ENCODE peak calls at places on chromosomes 7 and 10, in seven cellular contexts. P is ovary; X is esophagus muscularis mucosa; C is CD8-positive, alpha-beta memory T cell; T is psoas muscle; G is endodermal cell; Z is CD8-positive, alpha-beta T cell. V is an unnamed sample.

GRCh38 chr7:132450188-132450587 is 126.1 kb downstream of the PLXNA4 start:
- DNase-seq in T (no peak), P (no peak), C (peak; percentile 17), X (no peak), Z (no peak), G (no peak), V (no peak)

GRCh38 chr7:69434350-69434749 is 163.9 kb upstream of the AUTS2 start:
- DNase-seq in P (no peak), Z (no peak), G (no peak), C (no peak), T (no peak), X (no peak), V (no peak)

GRCh38 chr10:29150010-29150409 is 138.9 kb upstream of the LYZL1 start:
- DNase-seq in C (no peak), T (no peak), X (no peak), G (no peak), Z (no peak), P (peak; percentile 37), V (no peak)

GRCh38 chr10:25047902-25048301 is 31.5 kb downstream of the THNSL1 start:
- DNase-seq in G (no peak), C (no peak), X (no peak), P (no peak), Z (no peak), T (no peak), V (no peak)

GRCh38 chr10:74177140-74177677 is 26.2 kb downstream of the ADK start:
- DNase-seq in P (no peak), C (no peak), Z (no peak), G (peak; percentile 59), X (no peak), T (peak; percentile 61), V (no peak)

GRCh38 chr10:97687785-97688781 is 1.0 kb upstream of the AVPI1 start:
- DNase-seq in X (no peak), P (no peak), Z (no peak), T (no peak), C (no peak), G (no peak), V (no peak)

GRCh38 chr10:110835841-110836240 is 35.9 kb upstream of the PDCD4 start:
- DNase-seq in X (no peak), G (no peak), P (peak; percentile 43), Z (no peak), C (no peak), T (no peak), V (no peak)

GRCh38 chr7:45347804-45348203 is 190.2 kb downstream of the RAMP3 start:
- DNase-seq in P (no peak), G (peak; percentile 58), X (no peak), T (no peak), C (no peak), Z (no peak), V (no peak)

GRCh38 chr10:79226391-79227245 is 120.7 kb upstream of the PPIF start:
- DNase-seq in G (no peak), P (no peak), C (no peak), T (no peak), X (no peak), Z (no peak), V (no peak)

GRCh38 chr10:29377333-29377961 is 88.6 kb downstream of the LYZL1 start:
- DNase-seq in G (peak; percentile 44), Z (no peak), C (no peak), X (no peak), P (no peak), T (no peak), V (no peak)

GRCh38 chr7:9210114-9210513 is 776.7 kb downstream of the NXPH1 start:
- DNase-seq in Z (no peak), T (no peak), G (no peak), P (no peak), C (no peak), X (no peak), V (no peak)

GRCh38 chr10:7428673-7429350 is 18.0 kb upstream of the SFMBT2 start:
- DNase-seq in C (no peak), T (no peak), P (no peak), G (no peak), X (no peak), Z (no peak), V (no peak)

GRCh38 chr7:6026011-6026819 is 5.0 kb upstream of the ANKRD61 start:
- DNase-seq in G (peak; percentile 90), X (no peak), C (peak; percentile 68), Z (peak; percentile 69), P (peak; percentile 41), T (peak; percentile 91), V (no peak)

GRCh38 chr7:113159746-113160339 is 41.5 kb upstream of the SMIM30 start:
- DNase-seq in Z (no peak), T (no peak), P (no peak), C (no peak), G (peak; percentile 79), X (no peak), V (no peak)

GRCh38 chr10:35355971-35356724 is 19.8 kb downstream of the CCNY start:
- DNase-seq in Z (no peak), X (no peak), G (no peak), P (no peak), C (no peak), T (no peak), V (no peak)

GRCh38 chr10:104502907-104503306 is 138.2 kb upstream of the SORCS3 start:
- DNase-seq in X (no peak), P (no peak), C (no peak), Z (no peak), T (no peak), G (no peak), V (no peak)

DNA sequence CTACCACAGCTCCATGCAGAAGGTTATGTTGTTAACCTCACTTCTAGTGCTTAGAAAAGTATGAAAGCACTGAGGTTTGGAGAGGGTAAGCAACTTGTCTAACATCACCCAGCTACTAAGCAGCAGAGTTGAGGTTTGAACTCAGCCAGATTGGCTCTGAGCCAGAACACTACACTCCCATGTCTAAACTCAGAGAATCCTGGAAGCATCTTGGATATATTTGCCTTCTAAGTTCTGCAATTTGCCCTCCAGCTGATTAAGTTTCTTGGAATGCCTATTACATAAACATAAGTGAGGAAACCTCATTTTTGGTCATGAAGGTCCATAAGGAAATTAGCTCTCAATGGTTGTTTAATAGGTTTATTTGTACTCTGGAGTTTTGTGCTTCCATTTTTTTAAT is 78.1 kb upstream of the PHYHIPL start:
- DNase-seq in Z (no peak), P (no peak), T (no peak), G (no peak), C (no peak), X (no peak), V (no peak)
- H3K27ac ChIP-seq in Z (no peak overlapping the region), P (no peak overlapping the region), T (no peak overlapping the region), G (no peak overlapping the region), C (no peak overlapping the region), X (peak overlapping the region; percentile 29), V (no peak overlapping the region)

DNA sequence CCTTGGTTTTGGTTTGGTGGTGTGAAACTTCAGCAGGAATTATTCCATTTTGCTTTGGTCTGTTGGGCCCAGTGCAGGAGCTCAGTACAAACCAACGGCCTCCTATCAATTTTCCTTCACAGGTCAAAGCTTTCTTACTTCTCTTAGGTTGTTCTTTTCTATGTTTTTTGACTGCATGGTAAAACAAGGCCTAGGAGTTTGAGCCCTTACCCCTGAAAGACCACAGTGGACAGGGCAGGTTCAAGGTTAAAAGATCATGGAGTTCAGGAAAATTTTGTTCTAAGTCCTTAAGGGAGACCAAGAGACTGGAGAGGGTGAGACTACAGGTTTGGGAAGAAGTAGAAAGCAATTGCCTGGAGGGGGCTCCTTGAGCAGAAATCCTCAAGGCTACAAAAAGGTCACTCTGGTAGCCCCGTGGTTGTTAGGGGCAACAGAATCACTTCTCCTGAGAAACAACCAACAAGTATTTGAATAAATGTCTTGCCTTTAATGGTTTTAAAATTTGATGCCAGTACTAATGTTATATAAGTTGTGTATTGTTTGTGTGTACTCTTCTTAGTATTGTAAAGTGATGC is 40.9 kb upstream of the FHIP2A start:
- DNase-seq in Z (no peak), G (peak; percentile 50), T (no peak), C (no peak), P (no peak), X (no peak), V (no peak)
- H3K27ac ChIP-seq in Z (no peak overlapping the region), G (no peak overlapping the region), T (no peak overlapping the region), C (no peak overlapping the region), P (peak overlapping the region; percentile 13), X (peak overlapping the region; percentile 25), V (no peak overlapping the region)

GRCh38 chr7:107998660-107999480 is 4.1 kb downstream of the LAMB1 start:
- DNase-seq in P (no peak), X (no peak), Z (no peak), T (no peak), C (no peak), G (no peak), V (no peak)

GRCh38 chr7:107999814-108000560 is 3.0 kb downstream of the LAMB1 start:
- DNase-seq in G (no peak), C (no peak), P (no peak), X (no peak), Z (no peak), T (no peak), V (no peak)

GRCh38 chr7:108002726-108003590 is at the start of gene LAMB1:
- DNase-seq in G (peak; percentile 92), T (peak; percentile 87), C (no peak), Z (no peak), X (no peak), P (peak; percentile 79), V (no peak)

GRCh38 chr7:108001759-108002725 is 919 bp downstream of the LAMB1 start:
- DNase-seq in X (no peak), C (no peak), T (no peak), Z (no peak), P (peak; percentile 66), G (no peak), V (peak; percentile 11)

DNA sequence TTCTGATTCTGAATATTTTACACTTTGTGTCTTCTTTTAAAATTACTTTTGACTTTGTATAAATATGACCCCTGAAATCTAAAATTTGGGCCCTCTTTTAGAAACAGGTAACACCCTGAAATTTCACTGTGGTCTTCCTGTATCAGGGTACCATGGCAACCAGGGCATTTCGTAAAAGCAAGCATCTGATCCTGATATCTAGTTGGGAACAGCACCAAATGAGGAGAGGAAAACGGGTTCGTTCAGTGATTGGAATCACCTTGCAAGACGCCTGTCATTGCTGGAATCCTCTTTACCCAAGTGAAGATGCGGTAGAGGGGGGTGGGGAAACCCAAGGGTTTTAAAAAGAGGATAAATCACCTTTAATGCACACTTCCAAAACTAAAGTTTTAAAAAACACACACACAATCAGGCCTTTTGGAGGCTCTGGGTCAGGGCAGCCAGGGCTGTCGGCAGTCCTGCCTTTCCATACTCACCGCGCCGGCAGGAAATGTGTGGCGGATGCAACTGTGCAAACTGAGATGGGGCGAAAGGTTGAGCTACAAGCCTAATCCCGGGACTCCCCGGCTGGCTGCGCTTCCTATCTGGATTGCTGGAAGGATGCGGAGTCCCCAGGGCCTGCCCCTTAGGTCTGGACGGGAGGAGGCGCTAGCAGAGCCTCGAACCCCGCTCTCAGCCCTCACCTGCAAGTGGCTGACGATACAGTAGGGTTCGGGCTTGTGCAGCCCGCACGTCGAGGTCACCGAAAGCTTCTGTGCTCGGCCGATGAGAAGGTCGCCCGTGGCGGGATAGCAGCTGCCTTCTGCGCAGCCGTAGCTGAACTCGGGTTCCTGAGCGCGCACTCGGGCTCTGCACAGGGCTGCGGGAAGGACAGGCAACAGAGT is 1.8 kb downstream of the LAMB1 start:
- DNase-seq in C (no peak), P (peak; percentile 55), X (no peak), T (peak; percentile 70), Z (no peak), G (peak; percentile 91), V (no peak)
- H3K27ac ChIP-seq in C (no peak overlapping the region), P (no peak overlapping the region), X (peak overlapping the region; percentile 84), T (peak overlapping the region; percentile 53), Z (no peak overlapping the region), G (no peak overlapping the region), V (peak overlapping the region; percentile 9)

DNA sequence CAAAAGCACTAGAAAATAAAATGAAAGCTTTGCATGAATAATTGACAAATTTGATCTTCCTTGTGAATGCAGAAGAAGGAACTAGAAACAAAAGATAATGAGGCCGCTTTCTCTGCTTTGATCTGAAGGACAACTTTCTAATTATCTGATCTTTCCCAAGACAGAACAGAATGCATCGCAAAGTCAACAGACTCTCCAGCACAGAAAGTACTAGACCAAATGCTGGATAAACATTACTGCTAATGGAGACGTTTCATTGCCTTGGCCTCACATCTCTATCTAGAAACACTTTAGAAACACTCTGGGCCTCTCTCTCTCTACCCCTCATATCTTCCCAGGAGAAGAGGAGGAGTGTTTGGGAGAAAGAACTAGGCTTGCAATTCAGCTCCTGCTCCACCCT is 76.4 kb downstream of the LRRC17 start:
- DNase-seq in G (no peak), Z (no peak), C (no peak), X (no peak), P (no peak), T (no peak), V (no peak)
- H3K27ac ChIP-seq in G (no peak overlapping the region), Z (no peak overlapping the region), C (peak overlapping the region; percentile 20), X (no peak overlapping the region), P (peak overlapping the region; percentile 44), T (no peak overlapping the region), V (no peak overlapping the region)

V was measured in caudate nucleus.